ENCODE peak calls at places on chromosomes 3 and 15, in five cellular contexts. C is GM18507, X is EH, N is transverse colon, F is A549. W is an unnamed sample.

GRCh38 chr3:27368831-27369607 is at the start of gene NEK10:
- DNase-seq in C (peak), X (peak), N (peak), F (peak), W (peak)

GRCh38 chr3:33803894-33804526 is 5.6 kb downstream of the PDCD6IP start:
- DNase-seq in C (no peak), X (no peak), N (no peak), F (no peak), W (no peak)

GRCh38 chr15:41332788-41333527 is at the start of gene NUSAP1:
- DNase-seq in C (peak), X (no peak), N (no peak), F (no peak), W (no peak)

GRCh38 chr3:72996121-72996472 is 514 bp upstream of the PPP4R2 start:
- DNase-seq in C (no peak), X (no peak), N (peak), F (no peak), W (peak)

GRCh38 chr3:139343895-139344856 is at the start of gene MRPS22:
- DNase-seq in C (peak), X (peak), N (peak), F (peak), W (peak)

GRCh38 chr3:129446926-129447325 is 6.9 kb downstream of the IFT122 start:
- DNase-seq in C (no peak), X (no peak), N (no peak), F (no peak), W (no peak)

GRCh38 chr15:66253643-66254363 is at the start of gene MEGF11:
- DNase-seq in C (no peak), X (peak), N (peak), F (peak), W (peak)

GRCh38 chr15:68526269-68526668 is 52.5 kb upstream of the CORO2B start:
- DNase-seq in C (peak), X (peak), N (no peak), F (no peak), W (no peak)

GRCh38 chr3:188646592-188646991 is 492.6 kb downstream of the LPP start:
- DNase-seq in C (no peak), X (no peak), N (no peak), F (no peak), W (peak)

GRCh38 chr15:33201376-33202189 is 7.1 kb upstream of the FMN1 start:
- DNase-seq in C (peak), X (peak), N (peak), F (peak), W (peak)

GRCh38 chr3:39408493-39409372 is 2.2 kb downstream of the RPSA start:
- DNase-seq in C (no peak), X (no peak), N (no peak), F (no peak), W (no peak)

GRCh38 chr15:78726870-78727551 is 84.3 kb downstream of the ADAMTS7 start:
- DNase-seq in C (no peak), X (no peak), N (peak), F (peak), W (peak)

GRCh38 chr3:190089711-190090110 is 31.0 kb downstream of the P3H2 start:
- DNase-seq in C (no peak), X (no peak), N (no peak), F (no peak), W (no peak)

GRCh38 chr3:65960087-65960486 is 78.6 kb downstream of the MAGI1 start:
- DNase-seq in C (no peak), X (peak), N (no peak), F (no peak), W (no peak)

GRCh38 chr15:94255540-94255939 is 24.2 kb downstream of the MCTP2 start:
- DNase-seq in C (no peak), X (no peak), N (no peak), F (no peak), W (no peak)

GRCh38 chr3:109647985-109648384 is 310.6 kb upstream of the DPPA4 start:
- DNase-seq in C (no peak), X (no peak), N (no peak), F (no peak), W (no peak)

GRCh38 chr3:13750731-13751130 is 129.1 kb downstream of the WNT7A start:
- DNase-seq in C (no peak), X (no peak), N (no peak), F (no peak), W (no peak)

GRCh38 chr3:8069981-8070380 is 431.6 kb upstream of the LMCD1 start:
- DNase-seq in C (no peak), X (no peak), N (no peak), F (no peak), W (no peak)

GRCh38 chr15:69093127-69093526 is 67.3 kb upstream of the GLCE start:
- DNase-seq in C (no peak), X (peak), N (no peak), F (peak), W (no peak)

GRCh38 chr3:96756516-96756915 is 57.9 kb upstream of the EPHA6 start:
- DNase-seq in C (no peak), X (no peak), N (no peak), F (no peak), W (no peak)

GRCh38 chr15:29821416-29822099 is 710 bp downstream of the TJP1 start:
- DNase-seq in C (no peak), X (peak), N (peak), F (peak), W (peak)

GRCh38 chr3:44424758-44425157 is 52.7 kb downstream of the ZNF445 start:
- DNase-seq in C (no peak), X (no peak), N (no peak), F (no peak), W (no peak)

GRCh38 chr3:124034016-124034808 is 42.3 kb upstream of the ROPN1 start:
- DNase-seq in C (no peak), X (peak), N (peak), F (no peak), W (peak)